ENCODE peak calls at places on chromosomes 2 and 18, in four cellular contexts. F is HFFc6, E is aorta, G is tibial artery. Z is an unnamed sample.

GRCh38 chr18:65175681-65176080 is 575.1 kb upstream of the CDH7 start:
- DNase-seq in F (no peak), E (no peak), G (no peak), Z (no peak)

GRCh38 chr2:74096061-74096460 is 51.7 kb downstream of the BOLA3 start:
- DNase-seq in F (no peak), E (no peak), G (no peak), Z (no peak)

GRCh38 chr2:220785181-220785580 is 786.9 kb downstream of the EPHA4 start:
- DNase-seq in F (no peak), E (no peak), G (no peak), Z (no peak)

GRCh38 chr2:205766765-205767359 is 84.6 kb downstream of the NRP2 start:
- DNase-seq in F (peak), E (peak), G (peak), Z (peak)

GRCh38 chr2:10361220-10361588 is 58.5 kb downstream of the HPCAL1 start:
- DNase-seq in F (no peak), E (no peak), G (no peak), Z (no peak)

GRCh38 chr2:62505649-62506420 is at the start of gene TMEM17:
- DNase-seq in F (peak), E (peak), G (peak), Z (peak)

GRCh38 chr2:5250482-5250881 is 441.7 kb upstream of the SOX11 start:
- DNase-seq in F (no peak), E (no peak), G (no peak), Z (no peak)

GRCh38 chr2:17223171-17223570 is 295.1 kb downstream of the RAD51AP2 start:
- DNase-seq in F (no peak), E (no peak), G (no peak), Z (no peak)

GRCh38 chr2:74497777-74498499 is 1.5 kb downstream of the LBX2 start:
- DNase-seq in F (no peak), E (peak), G (no peak), Z (peak)

GRCh38 chr18:21073180-21073579 is 38.4 kb downstream of the ROCK1 start:
- DNase-seq in F (no peak), E (no peak), G (no peak), Z (no peak)

GRCh38 chr2:220512419-220512818 is 885.0 kb downstream of the SLC4A3 start:
- DNase-seq in F (peak), E (no peak), G (no peak), Z (no peak)

GRCh38 chr2:41242001-41242331 is 790.1 kb upstream of the SLC8A1 start:
- DNase-seq in F (no peak), E (no peak), G (no peak), Z (no peak)

GRCh38 chr2:134021830-134022524 is 231.9 kb upstream of the MGAT5 start:
- DNase-seq in F (no peak), E (no peak), G (no peak), Z (no peak)

Z was measured in small intestine.